ENCODE peak calls at places on chromosomes 7 and 10, in six cellular contexts. One of them, this sample, is unnamed.

GRCh38 chr10:34567854-34568253 is 247.2 kb downstream of the PARD3 start:
- DNase-seq in HepG2: no peak
- DNase-seq in H1: no peak
- DNase-seq in K562: no peak
- DNase-seq in GM12891: no peak
- DNase-seq in GM12878: no peak
- DNase-seq in this sample: no peak

GRCh38 chr7:77759294-77759889 is 38.8 kb downstream of the TMEM60 start:
- DNase-seq in HepG2: peak
- DNase-seq in H1: peak
- DNase-seq in K562: peak
- DNase-seq in GM12878: peak
- DNase-seq in GM12891: peak
- DNase-seq in this sample: no peak

GRCh38 chr7:132790104-132790503 is 213.8 kb upstream of the PLXNA4 start:
- DNase-seq in K562: no peak
- DNase-seq in GM12891: no peak
- DNase-seq in H1: no peak
- DNase-seq in HepG2: no peak
- DNase-seq in GM12878: no peak
- DNase-seq in this sample: no peak

GRCh38 chr7:92875719-92876118 is 39.3 kb upstream of the CDK6 start:
- DNase-seq in GM12891: no peak
- DNase-seq in H1: no peak
- DNase-seq in K562: no peak
- DNase-seq in HepG2: no peak
- DNase-seq in GM12878: no peak
- DNase-seq in this sample: no peak

GRCh38 chr7:29274156-29275017 is 79.8 kb downstream of the CHN2 start:
- DNase-seq in GM12878: no peak
- DNase-seq in H1: peak
- DNase-seq in GM12891: no peak
- DNase-seq in HepG2: no peak
- DNase-seq in K562: no peak
- DNase-seq in this sample: no peak

GRCh38 chr7:57367171-57367570 is 82.8 kb upstream of the ZNF716 start:
- DNase-seq in K562: no peak
- DNase-seq in HepG2: no peak
- DNase-seq in GM12878: no peak
- DNase-seq in H1: no peak
- DNase-seq in GM12891: no peak
- DNase-seq in this sample: no peak

GRCh38 chr10:119761106-119761505 is 35.3 kb downstream of the INPP5F start:
- DNase-seq in HepG2: no peak
- DNase-seq in K562: no peak
- DNase-seq in GM12878: no peak
- DNase-seq in GM12891: no peak
- DNase-seq in H1: no peak
- DNase-seq in this sample: no peak

GRCh38 chr10:92291610-92291859 is 568 bp downstream of the MARCHF5 start:
- DNase-seq in K562: no peak
- DNase-seq in GM12891: no peak
- DNase-seq in HepG2: no peak
- DNase-seq in GM12878: no peak
- DNase-seq in H1: no peak
- DNase-seq in this sample: no peak

GRCh38 chr7:93176961-93177580 is 28.9 kb upstream of the SAMD9L start:
- DNase-seq in GM12891: no peak
- DNase-seq in GM12878: no peak
- DNase-seq in K562: no peak
- DNase-seq in H1: no peak
- DNase-seq in HepG2: no peak
- DNase-seq in this sample: no peak

GRCh38 chr10:29378106-29378505 is 89.2 kb downstream of the LYZL1 start:
- DNase-seq in H1: no peak
- DNase-seq in HepG2: no peak
- DNase-seq in K562: no peak
- DNase-seq in GM12878: no peak
- DNase-seq in GM12891: no peak
- DNase-seq in this sample: no peak

GRCh38 chr10:110563132-110563531 is 4.4 kb upstream of the SMC3 start:
- DNase-seq in HepG2: no peak
- DNase-seq in H1: no peak
- DNase-seq in K562: no peak
- DNase-seq in GM12891: no peak
- DNase-seq in GM12878: no peak
- DNase-seq in this sample: no peak

GRCh38 chr7:151875862-151876111 is 1.1 kb downstream of the PRKAG2 start:
- DNase-seq in K562: no peak
- DNase-seq in GM12891: peak
- DNase-seq in H1: no peak
- DNase-seq in HepG2: no peak
- DNase-seq in GM12878: no peak
- DNase-seq in this sample: no peak

DNA sequence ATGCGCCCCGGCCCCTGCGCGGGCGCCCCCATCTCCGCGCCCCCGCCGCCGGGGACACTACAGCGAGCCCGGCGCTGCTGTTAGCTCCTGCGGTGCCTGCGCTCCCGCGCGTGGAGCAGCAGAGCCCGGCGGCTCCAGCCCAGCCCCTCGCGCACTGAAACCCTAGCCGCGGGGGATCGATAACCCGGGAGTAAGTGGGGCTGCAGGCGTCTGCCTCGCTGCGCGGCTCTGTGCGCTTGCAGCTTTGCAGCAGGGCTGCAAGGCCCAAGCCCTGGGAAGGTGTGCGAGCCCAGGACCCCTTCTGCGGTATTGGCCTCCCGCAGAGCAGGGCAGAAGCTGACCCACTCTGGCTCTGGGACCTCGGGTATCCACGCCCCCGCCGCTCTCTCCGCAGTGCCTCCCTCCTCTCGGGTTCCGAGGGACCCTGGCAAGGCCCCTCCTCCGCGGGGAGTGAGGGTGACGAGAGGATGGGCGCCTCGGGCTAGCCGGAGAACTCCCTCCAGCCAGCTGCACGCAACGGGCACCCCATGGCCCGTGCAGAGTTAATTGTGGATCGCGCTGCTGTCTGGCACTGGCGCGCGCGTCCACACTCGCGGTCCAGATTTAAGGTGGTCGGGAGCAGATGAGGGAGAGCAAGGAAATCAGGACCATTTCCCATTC is 2.2 kb downstream of the SHH start:
- DNase-seq in K562: no peak
- DNase-seq in GM12878: no peak
- DNase-seq in H1: no peak
- DNase-seq in HepG2: no peak
- DNase-seq in GM12891: no peak
- DNase-seq in this sample: no peak
- TF ChIP-seq POLR2A in K562: no peak
- TF ChIP-seq POLR2A in GM12878: no peak
- TF ChIP-seq POLR2A in H1: no peak
- TF ChIP-seq POLR2A in HepG2: no peak
- TF ChIP-seq POLR2A in GM12891: no peak
- TF ChIP-seq POLR2A in this sample: no peak

GRCh38 chr7:39589323-39590111 is 23.3 kb downstream of the YAE1 start:
- DNase-seq in H1: no peak
- DNase-seq in GM12878: peak
- DNase-seq in GM12891: no peak
- DNase-seq in HepG2: no peak
- DNase-seq in K562: peak
- DNase-seq in this sample: no peak
- TF ChIP-seq POLR2AphosphoS5 in H1: no peak
- TF ChIP-seq POLR2AphosphoS5 in GM12878: no peak
- TF ChIP-seq POLR2AphosphoS5 in GM12891: no peak
- TF ChIP-seq POLR2AphosphoS5 in HepG2: no peak
- TF ChIP-seq POLR2AphosphoS5 in K562: no peak
- TF ChIP-seq POLR2AphosphoS5 in this sample: no peak

GRCh38 chr7:36228039-36228438 is 75.0 kb downstream of the EEPD1 start:
- DNase-seq in K562: no peak
- DNase-seq in H1: no peak
- DNase-seq in GM12891: no peak
- DNase-seq in GM12878: no peak
- DNase-seq in HepG2: no peak
- DNase-seq in this sample: no peak
- TF ChIP-seq TAF1 in K562: no peak
- TF ChIP-seq TAF1 in H1: no peak
- TF ChIP-seq TAF1 in GM12891: no peak
- TF ChIP-seq TAF1 in GM12878: no peak
- TF ChIP-seq TAF1 in HepG2: no peak
- TF ChIP-seq TAF1 in this sample: no peak

GRCh38 chr7:46675456-46675855 is 754.4 kb upstream of the IGFBP3 start:
- DNase-seq in GM12891: no peak
- DNase-seq in HepG2: no peak
- DNase-seq in H1: no peak
- DNase-seq in K562: no peak
- DNase-seq in GM12878: no peak
- DNase-seq in this sample: no peak
- TF ChIP-seq POLR2A in GM12891: no peak
- TF ChIP-seq POLR2A in HepG2: no peak
- TF ChIP-seq POLR2A in H1: no peak
- TF ChIP-seq POLR2A in K562: no peak
- TF ChIP-seq POLR2A in GM12878: no peak
- TF ChIP-seq POLR2A in this sample: no peak

DNA sequence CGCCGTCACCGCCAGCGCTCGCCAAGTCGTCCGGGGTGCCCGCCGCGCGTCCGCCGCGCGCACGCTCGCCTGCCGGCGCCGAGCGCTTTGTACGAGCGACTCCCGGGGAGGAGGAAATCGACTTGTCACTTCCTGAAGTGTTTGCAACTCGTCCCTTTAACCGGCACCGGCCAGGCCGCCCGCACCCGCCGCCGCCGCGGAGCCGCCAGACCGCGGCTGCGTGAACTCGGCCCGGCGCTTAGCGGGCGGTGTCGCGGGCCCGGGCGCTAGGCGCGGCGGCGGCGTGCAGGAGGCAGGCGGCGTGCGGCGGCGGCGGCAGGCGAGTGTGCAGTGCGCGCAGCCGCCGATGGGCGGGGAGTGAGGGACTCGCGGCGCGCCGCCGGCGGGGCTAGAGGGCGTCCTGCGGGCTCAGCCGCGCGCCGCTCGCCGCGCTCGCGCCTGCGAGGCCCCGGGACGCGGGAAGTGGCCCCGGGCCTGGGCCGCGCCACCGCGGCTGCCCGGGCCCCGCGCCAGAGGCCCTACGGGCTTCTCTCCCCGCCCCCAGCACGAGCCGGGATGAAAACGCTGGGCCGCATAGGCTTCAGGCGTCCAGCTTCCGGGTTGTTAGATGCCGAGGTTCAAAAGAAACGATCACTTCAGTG is at the start of gene FAM53B:
- DNase-seq in GM12878: no peak
- DNase-seq in HepG2: no peak
- DNase-seq in H1: peak
- DNase-seq in K562: peak
- DNase-seq in GM12891: peak
- DNase-seq in this sample: peak
- TF ChIP-seq POLR2AphosphoS5 in GM12878: no peak
- TF ChIP-seq POLR2AphosphoS5 in HepG2: no peak
- TF ChIP-seq POLR2AphosphoS5 in H1: no peak
- TF ChIP-seq POLR2AphosphoS5 in K562: no peak
- TF ChIP-seq POLR2AphosphoS5 in GM12891: no peak
- TF ChIP-seq POLR2AphosphoS5 in this sample: no peak

GRCh38 chr7:114715907-114716306 is 206.0 kb upstream of the MDFIC start:
- DNase-seq in HepG2: no peak
- DNase-seq in GM12878: no peak
- DNase-seq in GM12891: no peak
- DNase-seq in K562: no peak
- DNase-seq in H1: no peak
- DNase-seq in this sample: no peak
- TF ChIP-seq TAF1 in HepG2: no peak
- TF ChIP-seq TAF1 in GM12878: no peak
- TF ChIP-seq TAF1 in GM12891: no peak
- TF ChIP-seq TAF1 in K562: no peak
- TF ChIP-seq TAF1 in H1: no peak
- TF ChIP-seq TAF1 in this sample: no peak

GRCh38 chr7:36455646-36456045 is 66.0 kb downstream of the ANLN start:
- DNase-seq in GM12891: no peak
- DNase-seq in H1: no peak
- DNase-seq in GM12878: no peak
- DNase-seq in K562: no peak
- DNase-seq in HepG2: no peak
- DNase-seq in this sample: no peak
- TF ChIP-seq POLR2A in GM12891: no peak
- TF ChIP-seq POLR2A in H1: no peak
- TF ChIP-seq POLR2A in GM12878: no peak
- TF ChIP-seq POLR2A in K562: no peak
- TF ChIP-seq POLR2A in HepG2: no peak
- TF ChIP-seq POLR2A in this sample: no peak

GRCh38 chr10:79184141-79184625 is 115.4 kb downstream of the ZMIZ1 start:
- DNase-seq in K562: no peak
- DNase-seq in GM12891: no peak
- DNase-seq in HepG2: peak
- DNase-seq in GM12878: no peak
- DNase-seq in H1: no peak
- DNase-seq in this sample: no peak
- TF ChIP-seq POLR2AphosphoS5 in K562: no peak
- TF ChIP-seq POLR2AphosphoS5 in GM12891: no peak
- TF ChIP-seq POLR2AphosphoS5 in HepG2: no peak
- TF ChIP-seq POLR2AphosphoS5 in GM12878: no peak
- TF ChIP-seq POLR2AphosphoS5 in H1: no peak
- TF ChIP-seq POLR2AphosphoS5 in this sample: no peak

GRCh38 chr10:14186245-14186644 is 144.5 kb downstream of the FRMD4A start:
- DNase-seq in HepG2: peak
- DNase-seq in GM12891: no peak
- DNase-seq in GM12878: no peak
- DNase-seq in K562: peak
- DNase-seq in H1: no peak
- DNase-seq in this sample: no peak

GRCh38 chr10:14182781-14183180 is 147.9 kb downstream of the FRMD4A start:
- DNase-seq in GM12878: no peak
- DNase-seq in H1: no peak
- DNase-seq in GM12891: no peak
- DNase-seq in HepG2: no peak
- DNase-seq in K562: peak
- DNase-seq in this sample: no peak

GRCh38 chr10:14181197-14181936 is 149.4 kb downstream of the FRMD4A start:
- DNase-seq in HepG2: no peak
- DNase-seq in H1: no peak
- DNase-seq in GM12891: no peak
- DNase-seq in GM12878: no peak
- DNase-seq in K562: peak
- DNase-seq in this sample: no peak

GRCh38 chr10:14184841-14185500 is 145.8 kb downstream of the FRMD4A start:
- DNase-seq in H1: no peak
- DNase-seq in K562: peak
- DNase-seq in GM12878: peak
- DNase-seq in GM12891: peak
- DNase-seq in HepG2: peak
- DNase-seq in this sample: peak

DNA sequence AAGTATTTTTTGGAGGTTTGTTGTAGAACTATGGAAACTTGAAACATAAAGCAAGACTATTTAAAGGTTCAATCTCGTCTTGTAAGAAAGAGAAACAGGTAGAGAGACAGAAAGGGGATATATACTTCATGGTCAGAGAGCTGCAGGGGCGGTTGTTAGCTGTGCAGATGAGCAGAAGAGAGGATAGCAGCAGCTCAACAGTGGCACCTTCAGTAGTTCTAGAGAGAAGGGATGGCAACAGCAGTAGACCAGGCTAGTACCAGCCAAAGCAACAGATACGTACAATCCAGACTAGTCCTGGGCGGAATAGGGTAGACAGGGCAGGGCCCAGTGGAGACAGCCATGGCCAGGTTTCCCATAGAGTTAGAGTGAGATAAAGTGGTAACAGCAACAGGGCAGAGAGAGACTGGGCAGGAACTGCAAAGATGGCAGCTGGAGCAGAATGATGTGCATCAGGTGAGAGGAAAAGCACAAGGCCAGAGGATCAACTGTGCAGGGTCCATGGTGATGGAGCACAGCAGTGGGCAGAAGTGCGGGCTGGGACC is 145.2 kb downstream of the FRMD4A start:
- DNase-seq in HepG2: peak
- DNase-seq in GM12891: peak
- DNase-seq in H1: peak
- DNase-seq in K562: peak
- DNase-seq in GM12878: peak
- DNase-seq in this sample: peak
- TF ChIP-seq TAF1 in HepG2: no peak
- TF ChIP-seq TAF1 in GM12891: peak
- TF ChIP-seq TAF1 in H1: peak
- TF ChIP-seq TAF1 in K562: peak
- TF ChIP-seq TAF1 in GM12878: no peak
- TF ChIP-seq TAF1 in this sample: peak

This sample was measured in GM12892.